ENCODE peak calls at places on chromosomes 7 and 10, in four cellular contexts. One of them, this sample, is unnamed.
A peak's percentile ranks its signal among the peaks of the same experiment; 100 is the strongest.

GRCh38 chr10:102565793-102566192 is 62.0 kb downstream of the SUFU start:
- DNase-seq in activated CD8-positive, alpha-beta memory T cell treated with anti-CD3 and anti-CD28 coated beads, Interleukin-2, amount 10 ng/mL, durations not matched to agents 7 days and 5 days: no peak
- DNase-seq in NCI-H2081: no peak
- DNase-seq in GF-D8: no peak
- DNase-seq in this sample: no peak

GRCh38 chr7:19122018-19122588 is 4.7 kb upstream of the TWIST1 start:
- DNase-seq in GF-D8: no peak
- DNase-seq in NCI-H2081: peak; percentile 64
- DNase-seq in activated CD8-positive, alpha-beta memory T cell treated with anti-CD3 and anti-CD28 coated beads, Interleukin-2, amount 10 ng/mL, durations not matched to agents 7 days and 5 days: no peak
- DNase-seq in this sample: no peak

GRCh38 chr10:14953452-14954000 is 370 bp downstream of the DCLRE1C start:
- DNase-seq in NCI-H2081: no peak
- DNase-seq in activated CD8-positive, alpha-beta memory T cell treated with anti-CD3 and anti-CD28 coated beads, Interleukin-2, amount 10 ng/mL, durations not matched to agents 7 days and 5 days: peak; percentile 57
- DNase-seq in GF-D8: no peak
- DNase-seq in this sample: no peak

GRCh38 chr7:41886906-41887311 is 184.0 kb upstream of the INHBA start:
- DNase-seq in activated CD8-positive, alpha-beta memory T cell treated with anti-CD3 and anti-CD28 coated beads, Interleukin-2, amount 10 ng/mL, durations not matched to agents 7 days and 5 days: no peak
- DNase-seq in NCI-H2081: no peak
- DNase-seq in GF-D8: no peak
- DNase-seq in this sample: no peak

GRCh38 chr10:95451568-95452524 is 109.3 kb downstream of the SORBS1 start:
- DNase-seq in NCI-H2081: no peak
- DNase-seq in activated CD8-positive, alpha-beta memory T cell treated with anti-CD3 and anti-CD28 coated beads, Interleukin-2, amount 10 ng/mL, durations not matched to agents 7 days and 5 days: no peak
- DNase-seq in GF-D8: no peak
- DNase-seq in this sample: no peak

GRCh38 chr7:43204081-43204480 is 91.6 kb downstream of the HECW1 start:
- DNase-seq in activated CD8-positive, alpha-beta memory T cell treated with anti-CD3 and anti-CD28 coated beads, Interleukin-2, amount 10 ng/mL, durations not matched to agents 7 days and 5 days: no peak
- DNase-seq in NCI-H2081: no peak
- DNase-seq in GF-D8: no peak
- DNase-seq in this sample: no peak

GRCh38 chr10:117218654-117219053 is 21.4 kb downstream of the KCNK18 start:
- DNase-seq in GF-D8: no peak
- DNase-seq in NCI-H2081: no peak
- DNase-seq in activated CD8-positive, alpha-beta memory T cell treated with anti-CD3 and anti-CD28 coated beads, Interleukin-2, amount 10 ng/mL, durations not matched to agents 7 days and 5 days: no peak
- DNase-seq in this sample: no peak

GRCh38 chr7:27953361-27953760 is 213.4 kb downstream of the TAX1BP1 start:
- DNase-seq in activated CD8-positive, alpha-beta memory T cell treated with anti-CD3 and anti-CD28 coated beads, Interleukin-2, amount 10 ng/mL, durations not matched to agents 7 days and 5 days: no peak
- DNase-seq in NCI-H2081: no peak
- DNase-seq in GF-D8: no peak
- DNase-seq in this sample: no peak

GRCh38 chr7:46071076-46071475 is 150.0 kb upstream of the IGFBP3 start:
- DNase-seq in activated CD8-positive, alpha-beta memory T cell treated with anti-CD3 and anti-CD28 coated beads, Interleukin-2, amount 10 ng/mL, durations not matched to agents 7 days and 5 days: no peak
- DNase-seq in GF-D8: no peak
- DNase-seq in NCI-H2081: no peak
- DNase-seq in this sample: no peak

GRCh38 chr10:89391882-89392756 is at the start of gene IFIT1:
- DNase-seq in NCI-H2081: no peak
- DNase-seq in activated CD8-positive, alpha-beta memory T cell treated with anti-CD3 and anti-CD28 coated beads, Interleukin-2, amount 10 ng/mL, durations not matched to agents 7 days and 5 days: peak; percentile 83
- DNase-seq in GF-D8: peak; percentile 37
- DNase-seq in this sample: peak; percentile 55

GRCh38 chr10:17744395-17744841 is 7.6 kb upstream of the TMEM236 start:
- DNase-seq in NCI-H2081: no peak
- DNase-seq in activated CD8-positive, alpha-beta memory T cell treated with anti-CD3 and anti-CD28 coated beads, Interleukin-2, amount 10 ng/mL, durations not matched to agents 7 days and 5 days: no peak
- DNase-seq in GF-D8: peak; percentile 64
- DNase-seq in this sample: no peak

GRCh38 chr7:84277628-84278224 is 83.1 kb upstream of the SEMA3A start:
- DNase-seq in GF-D8: no peak
- DNase-seq in activated CD8-positive, alpha-beta memory T cell treated with anti-CD3 and anti-CD28 coated beads, Interleukin-2, amount 10 ng/mL, durations not matched to agents 7 days and 5 days: no peak
- DNase-seq in NCI-H2081: no peak
- DNase-seq in this sample: no peak

GRCh38 chr10:31374146-31374696 is 55.2 kb downstream of the ZEB1 start:
- DNase-seq in activated CD8-positive, alpha-beta memory T cell treated with anti-CD3 and anti-CD28 coated beads, Interleukin-2, amount 10 ng/mL, durations not matched to agents 7 days and 5 days: no peak
- DNase-seq in NCI-H2081: no peak
- DNase-seq in GF-D8: no peak
- DNase-seq in this sample: no peak

GRCh38 chr7:5501465-5501864 is 77.8 kb upstream of the TNRC18 start:
- DNase-seq in activated CD8-positive, alpha-beta memory T cell treated with anti-CD3 and anti-CD28 coated beads, Interleukin-2, amount 10 ng/mL, durations not matched to agents 7 days and 5 days: no peak
- DNase-seq in GF-D8: no peak
- DNase-seq in NCI-H2081: no peak
- DNase-seq in this sample: no peak

GRCh38 chr10:31320179-31320597 is 1.2 kb downstream of the ZEB1 start:
- DNase-seq in activated CD8-positive, alpha-beta memory T cell treated with anti-CD3 and anti-CD28 coated beads, Interleukin-2, amount 10 ng/mL, durations not matched to agents 7 days and 5 days: peak; percentile 74
- DNase-seq in GF-D8: no peak
- DNase-seq in NCI-H2081: no peak
- DNase-seq in this sample: no peak

GRCh38 chr10:88152720-88153119 is 289.3 kb downstream of the PTEN start:
- DNase-seq in activated CD8-positive, alpha-beta memory T cell treated with anti-CD3 and anti-CD28 coated beads, Interleukin-2, amount 10 ng/mL, durations not matched to agents 7 days and 5 days: peak; percentile 77
- DNase-seq in GF-D8: no peak
- DNase-seq in NCI-H2081: no peak
- DNase-seq in this sample: no peak

GRCh38 chr7:32670105-32670504 is 174.8 kb downstream of the AVL9 start:
- DNase-seq in activated CD8-positive, alpha-beta memory T cell treated with anti-CD3 and anti-CD28 coated beads, Interleukin-2, amount 10 ng/mL, durations not matched to agents 7 days and 5 days: no peak
- DNase-seq in GF-D8: no peak
- DNase-seq in NCI-H2081: no peak
- DNase-seq in this sample: peak; percentile 30

GRCh38 chr7:107939472-107940145 is 48.6 kb downstream of the DLD start:
- DNase-seq in activated CD8-positive, alpha-beta memory T cell treated with anti-CD3 and anti-CD28 coated beads, Interleukin-2, amount 10 ng/mL, durations not matched to agents 7 days and 5 days: no peak
- DNase-seq in GF-D8: no peak
- DNase-seq in NCI-H2081: no peak
- DNase-seq in this sample: no peak

GRCh38 chr7:37255327-37255944 is 193.2 kb downstream of the ELMO1 start:
- DNase-seq in activated CD8-positive, alpha-beta memory T cell treated with anti-CD3 and anti-CD28 coated beads, Interleukin-2, amount 10 ng/mL, durations not matched to agents 7 days and 5 days: no peak
- DNase-seq in GF-D8: no peak
- DNase-seq in NCI-H2081: no peak
- DNase-seq in this sample: no peak

GRCh38 chr10:110274072-110274627 is 30.6 kb downstream of the SMNDC1 start:
- DNase-seq in GF-D8: no peak
- DNase-seq in NCI-H2081: no peak
- DNase-seq in activated CD8-positive, alpha-beta memory T cell treated with anti-CD3 and anti-CD28 coated beads, Interleukin-2, amount 10 ng/mL, durations not matched to agents 7 days and 5 days: no peak
- DNase-seq in this sample: no peak

GRCh38 chr7:30984359-30985107 is 20.8 kb downstream of the GHRHR start:
- DNase-seq in GF-D8: no peak
- DNase-seq in activated CD8-positive, alpha-beta memory T cell treated with anti-CD3 and anti-CD28 coated beads, Interleukin-2, amount 10 ng/mL, durations not matched to agents 7 days and 5 days: no peak
- DNase-seq in NCI-H2081: no peak
- DNase-seq in this sample: peak; percentile 12

GRCh38 chr7:127865466-127865865 is 165.8 kb downstream of the LRRC4 start:
- DNase-seq in GF-D8: no peak
- DNase-seq in activated CD8-positive, alpha-beta memory T cell treated with anti-CD3 and anti-CD28 coated beads, Interleukin-2, amount 10 ng/mL, durations not matched to agents 7 days and 5 days: no peak
- DNase-seq in NCI-H2081: no peak
- DNase-seq in this sample: no peak

GRCh38 chr7:28069788-28070187 is 110.8 kb downstream of the JAZF1 start:
- DNase-seq in NCI-H2081: no peak
- DNase-seq in activated CD8-positive, alpha-beta memory T cell treated with anti-CD3 and anti-CD28 coated beads, Interleukin-2, amount 10 ng/mL, durations not matched to agents 7 days and 5 days: no peak
- DNase-seq in GF-D8: no peak
- DNase-seq in this sample: no peak

GRCh38 chr7:127755965-127756364 is 104.0 kb downstream of the SND1 start:
- DNase-seq in NCI-H2081: no peak
- DNase-seq in GF-D8: no peak
- DNase-seq in activated CD8-positive, alpha-beta memory T cell treated with anti-CD3 and anti-CD28 coated beads, Interleukin-2, amount 10 ng/mL, durations not matched to agents 7 days and 5 days: no peak
- DNase-seq in this sample: no peak

GRCh38 chr10:29078919-29079318 is 210.0 kb upstream of the LYZL1 start:
- DNase-seq in activated CD8-positive, alpha-beta memory T cell treated with anti-CD3 and anti-CD28 coated beads, Interleukin-2, amount 10 ng/mL, durations not matched to agents 7 days and 5 days: no peak
- DNase-seq in GF-D8: no peak
- DNase-seq in NCI-H2081: no peak
- DNase-seq in this sample: peak; percentile 25

GRCh38 chr7:36278767-36279171 is 110.9 kb upstream of the ANLN start:
- DNase-seq in activated CD8-positive, alpha-beta memory T cell treated with anti-CD3 and anti-CD28 coated beads, Interleukin-2, amount 10 ng/mL, durations not matched to agents 7 days and 5 days: peak; percentile 22
- DNase-seq in NCI-H2081: no peak
- DNase-seq in GF-D8: no peak
- DNase-seq in this sample: no peak

GRCh38 chr7:99631311-99632109 is 14.8 kb downstream of the ZSCAN25 start:
- DNase-seq in GF-D8: no peak
- DNase-seq in NCI-H2081: peak; percentile 82
- DNase-seq in activated CD8-positive, alpha-beta memory T cell treated with anti-CD3 and anti-CD28 coated beads, Interleukin-2, amount 10 ng/mL, durations not matched to agents 7 days and 5 days: no peak
- DNase-seq in this sample: no peak

GRCh38 chr7:69599879-69600764 is 1.8 kb downstream of the AUTS2 start:
- DNase-seq in activated CD8-positive, alpha-beta memory T cell treated with anti-CD3 and anti-CD28 coated beads, Interleukin-2, amount 10 ng/mL, durations not matched to agents 7 days and 5 days: no peak
- DNase-seq in NCI-H2081: no peak
- DNase-seq in GF-D8: no peak
- DNase-seq in this sample: no peak

GRCh38 chr7:93150200-93150835 is 2.1 kb upstream of the SAMD9L start:
- DNase-seq in NCI-H2081: no peak
- DNase-seq in GF-D8: no peak
- DNase-seq in activated CD8-positive, alpha-beta memory T cell treated with anti-CD3 and anti-CD28 coated beads, Interleukin-2, amount 10 ng/mL, durations not matched to agents 7 days and 5 days: no peak
- DNase-seq in this sample: no peak

GRCh38 chr10:79116801-79117723 is 48.3 kb downstream of the ZMIZ1 start:
- DNase-seq in NCI-H2081: no peak
- DNase-seq in GF-D8: no peak
- DNase-seq in activated CD8-positive, alpha-beta memory T cell treated with anti-CD3 and anti-CD28 coated beads, Interleukin-2, amount 10 ng/mL, durations not matched to agents 7 days and 5 days: no peak
- DNase-seq in this sample: no peak

GRCh38 chr7:19249281-19249680 is 104.1 kb upstream of the FERD3L start:
- DNase-seq in NCI-H2081: no peak
- DNase-seq in GF-D8: no peak
- DNase-seq in activated CD8-positive, alpha-beta memory T cell treated with anti-CD3 and anti-CD28 coated beads, Interleukin-2, amount 10 ng/mL, durations not matched to agents 7 days and 5 days: no peak
- DNase-seq in this sample: no peak

GRCh38 chr7:134108803-134109202 is 18.3 kb upstream of the LRGUK start:
- DNase-seq in NCI-H2081: no peak
- DNase-seq in GF-D8: no peak
- DNase-seq in activated CD8-positive, alpha-beta memory T cell treated with anti-CD3 and anti-CD28 coated beads, Interleukin-2, amount 10 ng/mL, durations not matched to agents 7 days and 5 days: no peak
- DNase-seq in this sample: no peak

GRCh38 chr7:51789494-51789893 is 472.9 kb upstream of the COBL start:
- DNase-seq in activated CD8-positive, alpha-beta memory T cell treated with anti-CD3 and anti-CD28 coated beads, Interleukin-2, amount 10 ng/mL, durations not matched to agents 7 days and 5 days: no peak
- DNase-seq in GF-D8: no peak
- DNase-seq in NCI-H2081: no peak
- DNase-seq in this sample: peak; percentile 36

GRCh38 chr10:85642421-85643170 is 724.0 kb downstream of the GRID1 start:
- DNase-seq in NCI-H2081: no peak
- DNase-seq in GF-D8: no peak
- DNase-seq in activated CD8-positive, alpha-beta memory T cell treated with anti-CD3 and anti-CD28 coated beads, Interleukin-2, amount 10 ng/mL, durations not matched to agents 7 days and 5 days: no peak
- DNase-seq in this sample: peak; percentile 22

GRCh38 chr10:120456626-120457430 is at the start of gene PLPP4:
- DNase-seq in activated CD8-positive, alpha-beta memory T cell treated with anti-CD3 and anti-CD28 coated beads, Interleukin-2, amount 10 ng/mL, durations not matched to agents 7 days and 5 days: no peak
- DNase-seq in GF-D8: no peak
- DNase-seq in NCI-H2081: peak; percentile 4
- DNase-seq in this sample: no peak

GRCh38 chr10:28940158-28940888 is 263.0 kb downstream of the BAMBI start:
- DNase-seq in GF-D8: no peak
- DNase-seq in NCI-H2081: peak; percentile 46
- DNase-seq in activated CD8-positive, alpha-beta memory T cell treated with anti-CD3 and anti-CD28 coated beads, Interleukin-2, amount 10 ng/mL, durations not matched to agents 7 days and 5 days: no peak
- DNase-seq in this sample: peak; percentile 72